ENCODE peak calls at places on chromosomes 2 and 18, in nine cellular contexts. L, I, R, G, B, E, J, K and C are unnamed samples.
A peak's percentile ranks its signal among the peaks of the same experiment; 100 is the strongest.

GRCh38 chr2:137467246-137467862 is 496.9 kb upstream of the HNMT start:
- DNase-seq in L (peak; percentile 43), I (no peak), R (peak; percentile 30), G (peak; percentile 34), B (no peak), E (peak; percentile 48), J (peak; percentile 56), K (peak; percentile 22), C (no peak)

GRCh38 chr2:219252900-219253752 is at the start of gene TUBA4B:
- DNase-seq in L (no peak), I (no peak), R (no peak), G (peak; percentile 15), B (no peak), E (peak; percentile 59), J (peak; percentile 50), K (no peak), C (peak; percentile 77)

GRCh38 chr2:240143801-240144648 is 3.6 kb upstream of the OTOS start:
- DNase-seq in L (peak; percentile 9), I (peak; percentile 72), R (no peak), G (peak; percentile 66), B (peak; percentile 8), E (peak; percentile 79), J (peak; percentile 81), K (peak; percentile 28), C (peak; percentile 93)

GRCh38 chr2:121634354-121635307 is 14.6 kb downstream of the CLASP1 start:
- DNase-seq in L (peak; percentile 86), I (no peak), R (peak; percentile 60), G (peak; percentile 81), B (no peak), E (no peak), J (peak; percentile 66), K (no peak), C (no peak)

GRCh38 chr2:153595939-153596338 is 117.4 kb upstream of the RPRM start:
- DNase-seq in L (peak; percentile 1), I (no peak), R (no peak), G (no peak), B (no peak), E (peak; percentile 12), J (peak; percentile 74), K (peak; percentile 50), C (no peak)

GRCh38 chr18:7908686-7909299 is 341.7 kb downstream of the PTPRM start:
- DNase-seq in L (peak; percentile 44), I (no peak), R (no peak), G (no peak), B (no peak), E (peak; percentile 8), J (no peak), K (peak; percentile 63), C (no peak)

GRCh38 chr18:79955302-79956075 is 4.0 kb upstream of the SLC66A2 start:
- DNase-seq in L (no peak), I (no peak), R (no peak), G (no peak), B (no peak), E (no peak), J (no peak), K (no peak), C (no peak)

GRCh38 chr2:16035747-16036745 is 95.7 kb downstream of the MYCN start:
- DNase-seq in L (no peak), I (no peak), R (no peak), G (no peak), B (no peak), E (no peak), J (no peak), K (no peak), C (no peak)

GRCh38 chr18:63878343-63878742 is 9.2 kb upstream of the SERPINB2 start:
- DNase-seq in L (peak; percentile 50), I (no peak), R (peak; percentile 65), G (no peak), B (no peak), E (no peak), J (no peak), K (no peak), C (no peak)

GRCh38 chr2:64915510-64915900 is 73.7 kb upstream of the SLC1A4 start:
- DNase-seq in L (no peak), I (no peak), R (no peak), G (no peak), B (no peak), E (no peak), J (no peak), K (no peak), C (no peak)

GRCh38 chr2:237724811-237725478 is 73.6 kb upstream of the RBM44 start:
- DNase-seq in L (no peak), I (no peak), R (no peak), G (no peak), B (no peak), E (peak; percentile 83), J (no peak), K (peak; percentile 78), C (no peak)

GRCh38 chr2:179237209-179237946 is 27.3 kb downstream of the SESTD1 start:
- DNase-seq in L (no peak), I (no peak), R (no peak), G (no peak), B (no peak), E (no peak), J (no peak), K (no peak), C (no peak)

GRCh38 chr18:8052237-8052701 is 485.2 kb downstream of the PTPRM start:
- DNase-seq in L (no peak), I (no peak), R (no peak), G (no peak), B (no peak), E (no peak), J (no peak), K (no peak), C (no peak)

GRCh38 chr2:14631676-14632075 is 841 bp upstream of the LRATD1 start:
- DNase-seq in L (peak; percentile 60), I (no peak), R (no peak), G (no peak), B (no peak), E (no peak), J (no peak), K (no peak), C (no peak)

GRCh38 chr2:3461781-3462492 is 57.4 kb downstream of the ADI1 start:
- DNase-seq in L (peak; percentile 55), I (peak; percentile 22), R (no peak), G (peak; percentile 36), B (no peak), E (no peak), J (peak; percentile 65), K (peak; percentile 8), C (no peak)

GRCh38 chr18:7953085-7953958 is 386.2 kb downstream of the PTPRM start:
- DNase-seq in L (peak; percentile 48), I (no peak), R (no peak), G (no peak), B (no peak), E (no peak), J (no peak), K (no peak), C (no peak)

GRCh38 chr2:71685941-71686611 is 232.7 kb downstream of the DYSF start:
- DNase-seq in L (no peak), I (no peak), R (no peak), G (no peak), B (no peak), E (peak; percentile 3), J (no peak), K (no peak), C (no peak)

GRCh38 chr2:40592223-40592622 is 140.3 kb upstream of the SLC8A1 start:
- DNase-seq in L (no peak), I (no peak), R (no peak), G (no peak), B (no peak), E (no peak), J (no peak), K (no peak), C (no peak)

GRCh38 chr2:68466361-68466777 is 725 bp downstream of the FBXO48 start:
- DNase-seq in L (peak; percentile 80), I (peak; percentile 38), R (peak; percentile 66), G (no peak), B (no peak), E (peak; percentile 24), J (peak; percentile 78), K (no peak), C (peak; percentile 75)

GRCh38 chr2:110851531-110851930 is 119.2 kb downstream of the ACOXL start:
- DNase-seq in L (no peak), I (no peak), R (no peak), G (no peak), B (no peak), E (no peak), J (no peak), K (no peak), C (no peak)

GRCh38 chr18:45764000-45764686 is 40.2 kb downstream of the SLC14A1 start:
- DNase-seq in L (no peak), I (no peak), R (peak; percentile 35), G (no peak), B (no peak), E (no peak), J (no peak), K (no peak), C (no peak)

GRCh38 chr2:198659471-198659870 is 798.3 kb downstream of the SATB2 start:
- DNase-seq in L (no peak), I (no peak), R (no peak), G (peak; percentile 51), B (no peak), E (no peak), J (no peak), K (no peak), C (no peak)

GRCh38 chr2:138507267-138507666 is 5.7 kb downstream of the SPOPL start:
- DNase-seq in L (no peak), I (no peak), R (no peak), G (no peak), B (no peak), E (no peak), J (no peak), K (peak; percentile 45), C (no peak)

GRCh38 chr2:203021986-203022385 is 7.3 kb downstream of the NBEAL1 start:
- DNase-seq in L (no peak), I (no peak), R (no peak), G (no peak), B (no peak), E (no peak), J (no peak), K (no peak), C (no peak)

GRCh38 chr2:2623939-2624338 is 292.9 kb upstream of the MYT1L start:
- DNase-seq in L (no peak), I (no peak), R (no peak), G (no peak), B (no peak), E (no peak), J (no peak), K (no peak), C (no peak)

GRCh38 chr2:187774551-187775071 is 220.4 kb upstream of the TFPI start:
- DNase-seq in L (peak; percentile 72), I (no peak), R (peak; percentile 69), G (peak; percentile 10), B (no peak), E (no peak), J (peak; percentile 60), K (no peak), C (no peak)

GRCh38 chr18:55384551-55385275 is 203.3 kb downstream of the TCF4 start:
- DNase-seq in L (peak; percentile 17), I (no peak), R (peak; percentile 2), G (peak; percentile 12), B (no peak), E (peak; percentile 25), J (peak; percentile 51), K (peak; percentile 25), C (no peak)

GRCh38 chr2:53033416-53033815 is 734.2 kb upstream of the CHAC2 start:
- DNase-seq in L (peak; percentile 23), I (no peak), R (no peak), G (no peak), B (no peak), E (no peak), J (peak; percentile 35), K (no peak), C (no peak)

GRCh38 chr2:126658910-126659613 is 3.1 kb downstream of the GYPC start:
- DNase-seq in L (peak; percentile 29), I (no peak), R (no peak), G (no peak), B (no peak), E (peak; percentile 43), J (peak; percentile 32), K (no peak), C (peak; percentile 76)